ENCODE peak calls at places on chromosomes 16 and 17, in nine cellular contexts. L, A, X, G, C, E, K, Z and D are unnamed samples.

GRCh38 chr16:8236816-8237215 is 353.5 kb downstream of the TMEM114 start:
- DNase-seq in K (no peak), Z (no peak), C (no peak), L (no peak), G (no peak), X (no peak), A (no peak), E (no peak), D (no peak)

GRCh38 chr17:48649741-48650140 is 23.6 kb upstream of the HOXB9 start:
- DNase-seq in Z (no peak), E (no peak), C (no peak), A (no peak), L (no peak), X (no peak), G (no peak), K (no peak), D (no peak)

GRCh38 chr16:24758986-24759385 is 29.5 kb downstream of the TNRC6A start:
- DNase-seq in G (no peak), C (no peak), L (no peak), K (no peak), A (no peak), Z (no peak), E (no peak), X (no peak), D (no peak)

GRCh38 chr16:57999971-58000705 is at the start of gene ZNF319:
- DNase-seq in C (no peak), X (no peak), E (no peak), K (no peak), A (peak; percentile 52), L (peak; percentile 31), G (no peak), Z (no peak), D (no peak)

GRCh38 chr17:59160203-59161025 is 4.9 kb downstream of the PRR11 start:
- DNase-seq in X (no peak), G (peak; percentile 29), E (no peak), L (no peak), A (no peak), C (no peak), K (no peak), Z (no peak), D (no peak)

GRCh38 chr16:77373726-77374125 is 61.1 kb downstream of the ADAMTS18 start:
- DNase-seq in C (no peak), E (no peak), K (no peak), A (no peak), Z (no peak), X (no peak), L (no peak), G (no peak), D (no peak)

GRCh38 chr17:181213-182163 is at the start of gene DOC2B:
- DNase-seq in L (no peak), X (no peak), Z (peak; percentile 31), G (no peak), A (peak; percentile 68), K (no peak), C (no peak), E (peak; percentile 55), D (no peak)

GRCh38 chr16:31200821-31201510 is 1.6 kb downstream of the PYCARD start:
- DNase-seq in A (no peak), C (peak; percentile 81), E (no peak), G (peak; percentile 39), Z (no peak), K (no peak), L (peak; percentile 44), X (peak; percentile 49), D (no peak)

GRCh38 chr16:24685539-24686432 is 43.7 kb upstream of the TNRC6A start:
- DNase-seq in X (peak; percentile 79), C (no peak), E (peak; percentile 76), Z (peak; percentile 69), K (no peak), A (no peak), G (peak; percentile 76), L (no peak), D (peak; percentile 85)

GRCh38 chr17:39928868-39929651 is 1.5 kb downstream of the LRRC3C start:
- DNase-seq in G (peak; percentile 89), Z (no peak), A (no peak), X (peak; percentile 62), K (peak; percentile 77), C (no peak), L (no peak), E (peak; percentile 45), D (no peak)

GRCh38 chr16:19837331-19837943 is 47.2 kb downstream of the GPRC5B start:
- DNase-seq in E (no peak), K (no peak), Z (no peak), L (no peak), X (no peak), A (no peak), G (no peak), C (no peak), D (no peak)

GRCh38 chr16:75110637-75111513 is 5.7 kb downstream of the LDHD start:
- DNase-seq in E (peak; percentile 96), C (peak; percentile 84), K (peak; percentile 72), L (peak; percentile 84), G (peak; percentile 91), A (peak; percentile 91), X (peak; percentile 90), Z (peak; percentile 91), D (peak; percentile 93)

GRCh38 chr16:89449726-89450335 is 40.5 kb downstream of the ANKRD11 start:
- DNase-seq in A (no peak), G (no peak), C (peak; percentile 26), E (no peak), K (no peak), L (no peak), Z (no peak), X (no peak), D (no peak)

GRCh38 chr16:54633943-54634362 is 296.7 kb upstream of the IRX5 start:
- DNase-seq in A (no peak), K (no peak), G (no peak), E (peak; percentile 27), C (peak; percentile 36), X (peak; percentile 51), L (no peak), Z (peak; percentile 27), D (no peak)

GRCh38 chr17:41416478-41416877 is 7.9 kb downstream of the KRT37 start:
- DNase-seq in K (no peak), E (no peak), X (no peak), L (no peak), G (no peak), Z (no peak), C (no peak), A (no peak), D (no peak)
- H3K27ac ChIP-seq in K (no peak overlapping the region), E (peak overlapping the region; percentile 63), X (no peak overlapping the region), L (no peak overlapping the region), G (peak overlapping the region; percentile 10), Z (no peak overlapping the region), C (no peak overlapping the region), A (peak overlapping the region; percentile 39), D (peak overlapping the region; percentile 69)

GRCh38 chr17:36933174-36934143 is 3.8 kb upstream of the LHX1 start:
- DNase-seq in G (no peak), L (no peak), X (no peak), E (no peak), A (no peak), Z (no peak), C (no peak), K (no peak), D (no peak)

GRCh38 chr17:36931096-36931696 is 6.1 kb upstream of the LHX1 start:
- DNase-seq in X (no peak), K (no peak), A (no peak), E (no peak), L (no peak), Z (no peak), G (no peak), C (no peak), D (no peak)

GRCh38 chr17:36931697-36932382 is 5.4 kb upstream of the LHX1 start:
- DNase-seq in G (peak; percentile 33), K (no peak), E (no peak), C (no peak), L (no peak), Z (no peak), A (no peak), X (no peak), D (no peak)

GRCh38 chr17:36934144-36934758 is 3.0 kb upstream of the LHX1 start:
- DNase-seq in X (peak; percentile 29), Z (no peak), E (no peak), C (no peak), A (no peak), L (no peak), K (no peak), G (no peak), D (no peak)

DNA sequence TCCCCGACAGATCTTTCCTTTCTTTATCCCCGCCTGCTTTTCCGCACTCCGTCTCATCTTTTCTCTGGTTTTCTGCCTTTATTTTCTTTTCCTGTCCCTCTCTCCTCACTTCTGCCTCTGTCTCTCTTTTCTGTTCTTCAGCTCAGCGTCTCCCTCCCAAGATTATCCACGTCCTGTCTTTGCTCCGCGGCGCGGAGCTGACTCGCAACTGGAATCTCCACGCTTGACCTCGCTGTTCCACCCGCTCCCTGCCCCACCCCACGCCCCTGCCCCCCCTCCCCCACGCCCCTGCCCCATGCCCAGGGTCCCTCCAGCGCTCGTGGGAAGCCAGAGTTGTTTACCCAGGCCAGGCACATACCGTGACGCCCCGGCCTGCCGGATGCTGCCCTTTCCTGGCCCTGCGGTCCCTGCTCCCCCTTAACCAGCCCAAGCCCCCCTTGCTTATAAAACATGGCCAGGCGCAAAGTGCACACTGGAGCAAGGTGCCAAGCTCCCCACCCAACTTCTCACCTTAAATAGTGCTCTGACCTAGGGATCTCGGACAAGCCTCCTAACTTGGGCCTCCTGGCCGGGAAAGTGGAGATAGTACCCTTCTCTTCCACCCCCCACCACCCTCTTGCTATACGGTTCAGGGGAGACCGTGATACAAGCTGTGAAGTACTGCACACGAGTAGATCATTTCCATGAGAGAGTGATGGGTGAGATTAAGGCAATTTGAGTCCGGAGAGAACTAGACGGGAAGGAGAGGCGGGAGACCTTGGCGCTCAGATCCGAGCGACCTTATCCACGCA is 4.7 kb upstream of the LHX1 start:
- DNase-seq in K (no peak), G (no peak), A (no peak), X (no peak), L (no peak), C (no peak), E (no peak), Z (no peak), D (no peak)
- H3K27ac ChIP-seq in K (no peak overlapping the region), G (no peak overlapping the region), A (no peak overlapping the region), X (no peak overlapping the region), L (no peak overlapping the region), C (no peak overlapping the region), E (no peak overlapping the region), Z (no peak overlapping the region), D (no peak overlapping the region)

DNA sequence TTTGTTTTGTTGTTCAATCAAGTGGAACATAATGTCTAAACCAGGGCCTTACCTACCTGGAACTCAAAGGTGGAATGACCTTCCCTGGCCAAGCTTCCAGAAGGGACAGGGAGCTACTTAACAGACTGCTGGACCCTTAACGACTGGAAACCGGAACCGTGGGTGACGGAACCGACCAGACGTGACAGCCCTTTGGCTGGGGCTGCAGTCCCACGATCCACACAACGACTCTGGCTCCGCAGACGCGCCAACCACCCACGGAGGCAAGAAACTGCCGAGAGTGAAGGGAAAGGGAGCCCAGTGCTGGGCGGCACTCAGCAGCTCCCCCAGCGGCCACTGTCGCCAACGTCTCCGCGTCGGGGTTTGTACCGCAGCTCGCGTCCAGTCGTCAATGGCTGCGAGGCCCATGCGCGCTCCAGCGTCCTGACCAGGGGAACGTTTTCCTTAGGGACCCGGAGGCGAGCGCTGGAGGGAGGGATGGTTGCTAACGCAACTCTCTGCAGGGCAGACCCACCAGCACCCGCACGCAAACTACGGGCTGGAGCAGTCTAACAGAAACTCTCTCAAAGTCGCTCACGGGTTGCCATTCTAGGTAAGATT is 5.5 kb upstream of the KIF22 start:
- DNase-seq in L (peak; percentile 65), C (peak; percentile 60), E (peak; percentile 80), X (peak; percentile 38), A (peak; percentile 83), Z (peak; percentile 74), K (no peak), G (peak; percentile 53), D (peak; percentile 76)
- H3K27ac ChIP-seq in L (no peak overlapping the region), C (no peak overlapping the region), E (no peak overlapping the region), X (no peak overlapping the region), A (no peak overlapping the region), Z (peak overlapping the region; percentile 46), K (no peak overlapping the region), G (no peak overlapping the region), D (no peak overlapping the region)

GRCh38 chr17:68207651-68208253 is 40.1 kb upstream of the AMZ2 start:
- DNase-seq in C (no peak), G (no peak), Z (no peak), X (no peak), K (no peak), L (no peak), A (no peak), E (no peak), D (no peak)
- H3K27ac ChIP-seq in C (no peak overlapping the region), G (no peak overlapping the region), Z (peak overlapping the region; percentile 31), X (no peak overlapping the region), K (no peak overlapping the region), L (peak overlapping the region; percentile 16), A (no peak overlapping the region), E (no peak overlapping the region), D (no peak overlapping the region)